ENCODE peak calls at places on chromosomes 1 and 21, in seven cellular contexts. J, R, N, B, S, Y and L are unnamed samples.

GRCh38 chr1:234823191-234824176 is 213.5 kb upstream of the IRF2BP2 start:
- DNase-seq in J (no peak), N (no peak), B (no peak), Y (peak; percentile 34), S (no peak), R (no peak), L (no peak)

GRCh38 chr21:38956791-38957571 is 151.3 kb downstream of the ETS2 start:
- DNase-seq in B (no peak), S (no peak), Y (peak; percentile 38), R (no peak), J (no peak), N (no peak), L (no peak)

GRCh38 chr1:2174348-2175054 is 20.1 kb downstream of the FAAP20 start:
- DNase-seq in R (peak; percentile 5), N (peak; percentile 57), B (peak; percentile 43), J (peak; percentile 39), S (peak; percentile 59), Y (peak; percentile 46), L (peak; percentile 13)

GRCh38 chr1:56709269-56709880 is 64.3 kb downstream of the PRKAA2 start:
- DNase-seq in Y (peak; percentile 14), R (peak; percentile 10), J (no peak), N (peak; percentile 13), B (no peak), S (peak; percentile 8), L (no peak)

GRCh38 chr1:116503535-116504307 is 67.1 kb downstream of the CD58 start:
- DNase-seq in N (no peak), S (no peak), Y (no peak), R (no peak), J (no peak), B (no peak), L (no peak)

GRCh38 chr1:162919043-162919442 is 58.1 kb upstream of the CCDC190 start:
- DNase-seq in J (no peak), Y (no peak), B (no peak), R (no peak), S (no peak), N (no peak), L (no peak)

GRCh38 chr21:14273736-14274538 is 58.0 kb downstream of the RBM11 start:
- DNase-seq in N (no peak), S (peak; percentile 58), B (no peak), Y (peak; percentile 63), J (no peak), R (no peak), L (peak; percentile 22)

GRCh38 chr1:66168467-66168887 is 365.5 kb upstream of the SGIP1 start:
- DNase-seq in R (peak; percentile 21), Y (no peak), S (no peak), N (no peak), J (no peak), B (no peak), L (no peak)

GRCh38 chr1:3283849-3284248 is 170.6 kb upstream of the ARHGEF16 start:
- DNase-seq in B (no peak), Y (peak; percentile 52), N (no peak), J (peak; percentile 50), S (peak; percentile 72), R (no peak), L (peak; percentile 13)

GRCh38 chr1:1358433-1359201 is at the start of gene MXRA8:
- DNase-seq in S (no peak), J (no peak), N (no peak), Y (peak; percentile 49), B (no peak), R (peak; percentile 31), L (no peak)